ENCODE peak calls at places on chromosome 18, in seven cellular contexts. A is left cardiac atrium; L is neural progenitor cell; O is left colon; W is astrocyte of the spinal cord; K is stimulated activated CD4-positive, alpha-beta T cell treated with anti-CD3 and anti-CD28 coated beads, Interleukin-1b, Interleukin-23, amount 100 ng/mL, for 24 hours; S is stimulated activated naive CD8-positive, alpha-beta T cell treated with anti-CD3 and anti-CD28 coated beads, Interleukin-15, amount 100 ng/mL, for 72 hours. C is an unnamed sample.
A peak's percentile ranks its signal among the peaks of the same experiment; 100 is the strongest.

GRCh38 chr18:62284637-62285036 is 40.5 kb upstream of the TNFRSF11A start:
- DNase-seq in W (no peak), A (no peak), K (no peak), O (no peak), L (no peak), S (no peak), C (no peak)

GRCh38 chr18:70121842-70122241 is 83.6 kb downstream of the RTTN start:
- DNase-seq in K (no peak), W (no peak), L (no peak), A (no peak), O (no peak), S (no peak), C (no peak)

GRCh38 chr18:58098706-58099105 is 54.7 kb downstream of the NEDD4L start:
- DNase-seq in W (no peak), S (no peak), O (no peak), L (no peak), A (no peak), K (no peak), C (no peak)

GRCh38 chr18:76336241-76336640 is 158.8 kb downstream of the ZNF516 start:
- DNase-seq in A (no peak), O (no peak), K (no peak), L (no peak), S (no peak), W (no peak), C (no peak)

GRCh38 chr18:21450913-21451312 is 149.6 kb downstream of the ESCO1 start:
- DNase-seq in L (no peak), K (no peak), S (no peak), O (no peak), A (no peak), W (peak; percentile 37), C (no peak)

GRCh38 chr18:68826111-68826510 is 28.2 kb downstream of the CCDC102B start:
- DNase-seq in S (no peak), L (no peak), W (no peak), A (no peak), O (no peak), K (no peak), C (no peak)

GRCh38 chr18:2932247-2933181 is 80.4 kb downstream of the LPIN2 start:
- DNase-seq in L (peak; percentile 80), K (peak; percentile 18), O (no peak), W (peak; percentile 72), A (no peak), S (peak; percentile 51), C (peak; percentile 91)

GRCh38 chr18:31684279-31685096 is at the start of gene B4GALT6:
- DNase-seq in W (peak; percentile 43), O (peak; percentile 46), A (peak; percentile 31), S (peak; percentile 15), K (no peak), L (peak; percentile 92), C (no peak)

GRCh38 chr18:78436110-78436509 is 543.5 kb upstream of the SALL3 start:
- DNase-seq in A (no peak), W (no peak), K (no peak), S (no peak), L (no peak), O (no peak), C (no peak)

GRCh38 chr18:74513883-74514205 is 17.7 kb downstream of the CNDP2 start:
- DNase-seq in O (no peak), A (no peak), K (no peak), W (no peak), S (no peak), L (no peak), C (no peak)

GRCh38 chr18:1103567-1103966 is 198.9 kb downstream of the ADCYAP1 start:
- DNase-seq in L (no peak), W (no peak), S (no peak), K (no peak), A (no peak), O (no peak), C (no peak)

GRCh38 chr18:48613589-48613988 is 74.8 kb downstream of the CTIF start:
- DNase-seq in O (peak; percentile 15), W (no peak), L (no peak), A (no peak), K (no peak), S (no peak), C (no peak)

GRCh38 chr18:63198098-63198760 is 121.3 kb downstream of the BCL2 start:
- DNase-seq in A (no peak), W (no peak), L (no peak), K (no peak), S (no peak), O (no peak), C (no peak)

GRCh38 chr18:79548077-79548450 is 131.5 kb upstream of the CTDP1 start:
- DNase-seq in L (no peak), K (no peak), W (no peak), O (no peak), S (no peak), A (no peak), C (no peak)

GRCh38 chr18:49237031-49237430 is 223.4 kb downstream of the DYM start:
- DNase-seq in L (no peak), S (no peak), A (no peak), O (no peak), W (no peak), K (no peak), C (no peak)

GRCh38 chr18:29979884-29980283 is 1062.7 kb downstream of the DSC3 start:
- DNase-seq in W (peak; percentile 13), A (no peak), O (no peak), S (no peak), L (peak; percentile 32), K (no peak), C (no peak)

GRCh38 chr18:68764016-68764415 is 33.9 kb upstream of the CCDC102B start:
- DNase-seq in O (no peak), L (no peak), S (no peak), W (peak; percentile 19), A (no peak), K (no peak), C (no peak)

GRCh38 chr18:70037453-70038061 is 89.9 kb upstream of the CD226 start:
- DNase-seq in L (no peak), A (no peak), W (no peak), K (no peak), O (no peak), S (no peak), C (no peak)

GRCh38 chr18:45984546-45985235 is 17.6 kb upstream of the EPG5 start:
- DNase-seq in L (no peak), W (no peak), A (no peak), O (no peak), S (no peak), K (no peak), C (no peak)

GRCh38 chr18:12933323-12933722 is 14.5 kb upstream of the SEH1L start:
- DNase-seq in W (no peak), K (no peak), A (no peak), L (peak; percentile 58), O (no peak), S (no peak), C (no peak)

GRCh38 chr18:41864216-41864615 is 90.8 kb upstream of the PIK3C3 start:
- DNase-seq in K (no peak), L (peak; percentile 26), W (no peak), S (no peak), O (no peak), A (no peak), C (no peak)

GRCh38 chr18:2164644-2165287 is 406.5 kb downstream of the METTL4 start:
- DNase-seq in A (no peak), W (no peak), O (no peak), K (no peak), S (no peak), L (no peak), C (no peak)

GRCh38 chr18:79738565-79739439 is 58.9 kb upstream of the KCNG2 start:
- DNase-seq in A (no peak), L (no peak), W (no peak), K (no peak), O (no peak), S (no peak), C (no peak)

GRCh38 chr18:49273201-49273880 is 187.1 kb downstream of the DYM start:
- DNase-seq in W (no peak), S (no peak), K (no peak), O (no peak), A (no peak), L (no peak), C (no peak)

GRCh38 chr18:70418551-70419311 is 129.9 kb downstream of the SOCS6 start:
- DNase-seq in S (no peak), K (no peak), A (no peak), L (no peak), O (no peak), W (no peak), C (no peak)

GRCh38 chr18:59980052-59980668 is 80.4 kb downstream of the PMAIP1 start:
- DNase-seq in W (no peak), K (no peak), O (no peak), S (no peak), A (no peak), L (no peak), C (no peak)

GRCh38 chr18:42446195-42446594 is 491.2 kb downstream of the PIK3C3 start:
- DNase-seq in W (peak; percentile 92), S (no peak), L (no peak), O (no peak), K (no peak), A (no peak), C (no peak)

GRCh38 chr18:13232971-13233565 is 14.5 kb downstream of the LDLRAD4 start:
- DNase-seq in O (no peak), K (no peak), A (no peak), W (no peak), L (no peak), S (no peak), C (no peak)

GRCh38 chr18:27404855-27405254 is 219.7 kb upstream of the CHST9 start:
- DNase-seq in O (no peak), S (no peak), W (no peak), K (no peak), A (no peak), L (no peak), C (no peak)

GRCh38 chr18:48997985-48998831 is 47.4 kb upstream of the SMAD7 start:
- DNase-seq in K (no peak), O (no peak), S (no peak), L (peak; percentile 44), A (peak; percentile 82), W (peak; percentile 98), C (peak; percentile 79)

GRCh38 chr18:36139251-36139650 is 9.6 kb downstream of the ELP2 start:
- DNase-seq in A (no peak), W (no peak), S (no peak), L (no peak), K (no peak), O (no peak), C (no peak)

GRCh38 chr18:48333563-48333962 is 75.6 kb downstream of the ZBTB7C start:
- DNase-seq in L (peak; percentile 36), O (no peak), W (no peak), K (no peak), A (no peak), S (no peak), C (no peak)

GRCh38 chr18:515156-515815 is 14.8 kb upstream of the COLEC12 start:
- DNase-seq in S (no peak), K (no peak), L (no peak), O (no peak), A (no peak), W (no peak), C (no peak)

C was measured in HT-29.